ENCODE peak calls at places on chromosomes 11 and 22, in seven cellular contexts. P is K562, S is HepG2, Z is SK-N-SH, H is GM12878, C is HCT116, Q is H1. F is an unnamed sample.

GRCh38 chr11:65181569-65182257 is at the start of gene CAPN1:
- DNase-seq in P (peak; percentile 91), C (peak; percentile 87), Q (no peak), Z (peak; percentile 86), H (peak; percentile 49), S (peak; percentile 74), F (peak; percentile 69)

GRCh38 chr11:85423331-85423730 is 203.8 kb downstream of the DLG2 start:
- DNase-seq in H (no peak), P (no peak), S (no peak), Z (no peak), Q (no peak), C (no peak), F (no peak)

GRCh38 chr11:115990004-115990447 is 485.8 kb upstream of the CADM1 start:
- DNase-seq in Z (peak; percentile 59), Q (no peak), C (no peak), S (no peak), P (peak; percentile 66), H (no peak), F (peak; percentile 47)

GRCh38 chr22:30605449-30606110 is 1.4 kb upstream of the TCN2 start:
- DNase-seq in S (peak; percentile 44), Z (peak; percentile 77), P (peak; percentile 64), H (no peak), Q (no peak), C (peak; percentile 52), F (peak; percentile 61)

GRCh38 chr11:60336767-60337391 is 9.8 kb downstream of the MS4A6E start:
- DNase-seq in Q (no peak), Z (no peak), H (peak; percentile 55), S (no peak), C (no peak), P (no peak), F (no peak)

GRCh38 chr11:15507592-15507991 is 392.9 kb downstream of the INSC start:
- DNase-seq in Q (no peak), P (no peak), Z (no peak), S (no peak), H (no peak), C (no peak), F (peak; percentile 60)

GRCh38 chr11:20368441-20368840 is 4.9 kb downstream of the HTATIP2 start:
- DNase-seq in Z (no peak), P (no peak), C (no peak), S (no peak), Q (no peak), H (no peak), F (no peak)

GRCh38 chr22:26553056-26553752 is 36.7 kb downstream of the TPST2 start:
- DNase-seq in C (no peak), Z (peak; percentile 47), P (no peak), H (no peak), S (no peak), Q (no peak), F (peak; percentile 18)

GRCh38 chr22:46057206-46057605 is 80.2 kb upstream of the WNT7B start:
- DNase-seq in P (no peak), S (no peak), Z (no peak), H (no peak), C (no peak), Q (no peak), F (peak; percentile 32)

GRCh38 chr11:60658409-60658808 is 41.0 kb upstream of the MS4A8 start:
- DNase-seq in C (no peak), Q (no peak), H (no peak), Z (no peak), P (no peak), S (peak; percentile 35), F (peak; percentile 70)

GRCh38 chr11:116879789-116880402 is 42.5 kb upstream of the APOA1 start:
- DNase-seq in H (peak; percentile 42), Q (no peak), S (peak; percentile 65), P (no peak), C (peak; percentile 51), Z (peak; percentile 58), F (peak; percentile 81)

GRCh38 chr22:22955866-22956535 is 68.4 kb downstream of the IGLL5 start:
- DNase-seq in Q (no peak), S (peak; percentile 59), C (peak; percentile 52), H (no peak), P (peak; percentile 99), Z (peak; percentile 71), F (peak; percentile 28)

GRCh38 chr11:65894034-65894591 is 3.6 kb downstream of the CCDC85B start:
- DNase-seq in Q (no peak), C (no peak), P (no peak), S (no peak), H (no peak), Z (no peak), F (no peak)

GRCh38 chr11:91591021-91591420 is 633.6 kb upstream of the FAT3 start:
- DNase-seq in P (no peak), Z (no peak), S (no peak), H (no peak), C (no peak), Q (no peak), F (no peak)

GRCh38 chr11:25711008-25711407 is 620.9 kb upstream of the ANO3 start:
- DNase-seq in Z (no peak), Q (no peak), S (no peak), H (no peak), P (no peak), C (no peak), F (no peak)

GRCh38 chr11:117221775-117222517 is 9.9 kb downstream of the PCSK7 start:
- DNase-seq in P (no peak), S (no peak), Z (no peak), C (no peak), Q (no peak), H (no peak), F (no peak)

GRCh38 chr11:111465400-111465799 is 46.8 kb downstream of the BTG4 start:
- DNase-seq in Z (no peak), S (no peak), C (no peak), Q (no peak), P (no peak), H (no peak), F (no peak)

GRCh38 chr11:123696183-123696582 is 41.8 kb upstream of the SCN3B start:
- DNase-seq in Q (no peak), Z (no peak), C (no peak), H (no peak), P (no peak), S (no peak), F (no peak)

GRCh38 chr22:35785181-35785923 is 67.7 kb downstream of the APOL5 start:
- DNase-seq in Q (no peak), S (no peak), P (no peak), H (no peak), Z (no peak), C (no peak), F (no peak)

GRCh38 chr11:34509336-34509902 is 4.2 kb downstream of the ELF5 start:
- DNase-seq in Z (peak; percentile 50), C (no peak), H (no peak), P (no peak), Q (no peak), S (no peak), F (peak; percentile 62)

DNA sequence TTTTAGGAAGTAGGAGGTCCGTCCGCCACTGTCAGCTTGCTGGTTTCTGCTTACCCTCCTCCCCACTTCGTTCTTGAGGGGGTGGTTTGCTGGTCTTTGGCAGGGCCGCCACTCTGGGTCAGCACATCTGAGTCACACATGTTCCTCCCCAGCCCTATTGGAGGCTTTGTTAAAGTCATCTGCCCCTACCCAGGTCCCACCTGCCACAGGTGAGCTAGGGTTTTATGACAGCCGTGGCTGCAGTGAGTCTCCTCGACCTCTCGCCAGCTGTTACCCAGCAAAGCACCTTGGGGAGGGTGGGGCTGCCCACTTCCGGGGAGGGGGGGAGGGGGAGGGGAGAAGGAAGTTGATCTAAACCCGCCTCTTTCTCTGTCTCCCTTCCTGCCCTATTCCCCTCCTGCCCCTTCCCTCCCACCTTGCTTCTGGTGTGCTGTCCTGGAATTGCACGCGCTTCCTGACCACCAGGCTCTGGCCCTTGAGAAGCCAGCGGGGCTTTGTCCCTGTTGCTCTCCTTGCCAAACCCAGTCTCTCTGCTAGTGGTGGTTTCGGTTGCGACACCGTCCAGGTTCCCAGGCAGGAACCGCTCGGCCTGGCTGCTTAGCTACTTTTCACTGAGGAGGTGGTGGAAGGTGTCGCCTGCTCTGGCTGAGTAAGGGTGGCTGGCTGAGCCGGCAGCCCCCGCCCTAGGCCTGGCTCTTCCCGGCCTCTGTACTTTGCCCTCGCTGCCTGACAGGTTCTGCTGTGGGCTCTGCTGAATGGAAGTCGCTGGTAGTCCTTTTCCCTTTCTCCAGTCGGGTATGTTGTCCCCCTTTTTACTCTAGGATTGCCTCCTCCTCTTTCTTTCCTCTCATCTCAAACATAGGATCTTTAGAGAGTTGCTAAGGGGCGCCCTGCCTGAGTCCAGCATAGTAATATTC is 28.5 kb downstream of the RCOR2 start:
- DNase-seq in P (peak; percentile 91), C (no peak), S (peak; percentile 81), Q (no peak), H (no peak), Z (no peak), F (peak; percentile 73)
- TF ChIP-seq JUND in P (no peak), C (no peak), S (no peak), Q (no peak), H (no peak), Z (no peak), F (no peak)

DNA sequence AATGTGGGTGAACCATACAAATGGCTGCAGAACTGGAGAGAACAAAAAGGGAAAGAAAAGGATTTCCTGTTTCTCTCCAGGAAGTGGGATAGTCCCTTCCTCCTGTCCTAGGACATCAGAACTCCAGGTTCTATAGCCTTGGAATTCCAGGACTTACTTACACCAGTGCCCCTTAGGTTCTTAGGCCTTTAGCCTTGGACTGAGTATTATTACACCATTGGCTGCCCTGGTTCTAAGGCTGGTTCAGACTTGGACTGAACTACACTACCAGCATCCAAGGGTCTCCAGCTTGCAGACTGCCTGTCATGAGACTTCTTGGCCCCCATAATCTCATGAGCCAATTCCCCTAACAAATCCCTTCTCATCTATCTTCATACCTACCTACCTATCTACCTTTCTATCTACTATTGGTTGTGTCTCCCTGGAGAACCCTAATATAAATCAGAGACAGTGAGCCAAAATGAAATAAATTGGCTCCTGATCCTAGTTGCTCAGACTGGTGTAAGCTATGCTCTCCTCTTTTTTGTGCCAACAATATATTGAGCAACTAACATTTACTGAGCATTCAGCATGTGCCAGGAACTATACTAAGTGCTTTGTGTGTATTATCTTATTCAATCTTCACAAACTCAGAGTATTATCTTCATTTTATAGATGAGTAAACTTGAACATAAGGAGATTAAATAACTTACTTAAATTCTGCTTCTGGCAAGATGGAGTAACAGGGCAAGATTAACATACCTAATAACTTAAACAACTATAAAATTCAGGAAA is 303.7 kb downstream of the TTC28 start:
- DNase-seq in Q (no peak), Z (no peak), P (no peak), C (no peak), H (no peak), S (no peak), F (no peak)
- TF ChIP-seq JUND in Q (no peak), Z (no peak), P (no peak), C (no peak), H (no peak), S (no peak), F (peak; percentile 62)

DNA sequence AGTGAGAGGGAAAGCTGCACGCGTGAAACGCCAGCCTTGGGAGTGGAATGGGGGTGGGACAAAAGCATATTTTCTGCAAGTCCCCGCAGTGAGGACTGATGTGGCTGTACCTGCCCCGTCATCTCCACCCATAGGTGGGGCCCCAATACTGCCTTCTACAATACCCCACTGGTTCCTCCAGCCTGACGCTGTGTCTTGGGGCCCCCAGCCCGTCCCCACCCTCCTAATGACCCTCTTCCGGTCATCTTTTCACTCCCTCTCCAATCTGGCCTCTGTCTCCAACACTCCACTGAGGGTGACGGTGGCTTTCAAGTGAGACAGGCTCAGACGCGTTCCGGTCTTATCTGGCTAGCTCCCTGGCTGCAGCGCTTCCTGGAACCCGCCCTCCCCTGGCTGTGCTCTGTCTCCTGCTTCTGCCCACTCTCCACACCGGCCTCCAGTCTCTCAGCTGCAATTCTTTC is 104.2 kb downstream of the MICAL3 start:
- DNase-seq in S (peak; percentile 70), H (no peak), C (no peak), P (peak; percentile 71), Q (no peak), Z (peak; percentile 79), F (no peak)
- TF ChIP-seq JUND in S (no peak), H (no peak), C (no peak), P (peak; percentile 44), Q (no peak), Z (no peak), F (no peak)

GRCh38 chr11:29685361-29685760 is 331.5 kb downstream of the KCNA4 start:
- DNase-seq in C (no peak), Q (no peak), P (no peak), S (no peak), Z (no peak), H (no peak), F (no peak)
- TF ChIP-seq JUND in C (no peak), Q (no peak), P (no peak), S (no peak), Z (no peak), H (no peak), F (no peak)